ENCODE peak calls at places on chromosomes 12 and 14, in ten cellular contexts. K is HuH-7.5, V is NCI-H510A treated with DMSO at 0.1 percent for 48 hours, R is kidney tubule cell, J is G401, U is GDM1, W is HS-5, L is brain pericyte, I is HT1080, P is GM12865. D is an unnamed sample.

GRCh38 chr12:124453419-124454351 is 113.7 kb downstream of the NCOR2 start:
- DNase-seq in K (no peak), V (no peak), R (peak), J (peak), U (peak), W (peak), L (no peak), I (peak), P (peak), D (no peak)

GRCh38 chr12:171743-172705 is 41.9 kb downstream of the SLC6A12 start:
- DNase-seq in K (no peak), V (no peak), R (no peak), J (no peak), U (no peak), W (no peak), L (no peak), I (no peak), P (no peak), D (no peak)

GRCh38 chr12:53973093-53974042 is at the start of gene HOXC11:
- DNase-seq in K (no peak), V (no peak), R (peak), J (no peak), U (no peak), W (no peak), L (no peak), I (no peak), P (no peak), D (peak)

GRCh38 chr12:3123729-3124128 is 46.5 kb downstream of the TSPAN9 start:
- DNase-seq in K (no peak), V (no peak), R (peak), J (no peak), U (no peak), W (no peak), L (no peak), I (peak), P (no peak), D (no peak)

GRCh38 chr14:106831322-106831720 is 1304.9 kb downstream of the TMEM121 start:
- DNase-seq in K (no peak), V (no peak), R (peak), J (no peak), U (no peak), W (no peak), L (no peak), I (peak), P (peak), D (no peak)

GRCh38 chr14:50038398-50039119 is 77.8 kb downstream of the VCPKMT start:
- DNase-seq in K (no peak), V (no peak), R (peak), J (no peak), U (peak), W (peak), L (no peak), I (peak), P (peak), D (no peak)

GRCh38 chr12:129241852-129242251 is 388.6 kb downstream of the GLT1D1 start:
- DNase-seq in K (no peak), V (no peak), R (no peak), J (no peak), U (no peak), W (no peak), L (no peak), I (no peak), P (no peak), D (no peak)

GRCh38 chr14:22922294-22922693 is 3.3 kb upstream of the RBM23 start:
- DNase-seq in K (no peak), V (no peak), R (no peak), J (no peak), U (no peak), W (no peak), L (no peak), I (no peak), P (no peak), D (no peak)

GRCh38 chr12:51413791-51414190 is 10.8 kb upstream of the SLC4A8 start:
- DNase-seq in K (no peak), V (no peak), R (no peak), J (no peak), U (no peak), W (no peak), L (no peak), I (no peak), P (no peak), D (no peak)

GRCh38 chr12:71092290-71092689 is 65.5 kb downstream of the TSPAN8 start:
- DNase-seq in K (no peak), V (no peak), R (peak), J (no peak), U (no peak), W (no peak), L (no peak), I (peak), P (no peak), D (no peak)

GRCh38 chr14:64816221-64816783 is 63.4 kb downstream of the SPTB start:
- DNase-seq in K (no peak), V (no peak), R (no peak), J (no peak), U (no peak), W (no peak), L (no peak), I (no peak), P (no peak), D (no peak)

GRCh38 chr14:24179294-24179960 is 7.5 kb downstream of the REC8 start:
- DNase-seq in K (no peak), V (no peak), R (no peak), J (no peak), U (no peak), W (no peak), L (no peak), I (no peak), P (no peak), D (no peak)

GRCh38 chr14:64910847-64911495 is 3.3 kb upstream of the CHURC1 start:
- DNase-seq in K (no peak), V (peak), R (peak), J (peak), U (no peak), W (peak), L (no peak), I (peak), P (peak), D (peak)

GRCh38 chr14:49857427-49858003 is 4.9 kb upstream of the NEMF start:
- DNase-seq in K (no peak), V (no peak), R (no peak), J (no peak), U (no peak), W (no peak), L (no peak), I (no peak), P (peak), D (no peak)

GRCh38 chr14:103101964-103102688 is 7.6 kb downstream of the EXOC3L4 start:
- DNase-seq in K (no peak), V (no peak), R (no peak), J (no peak), U (no peak), W (no peak), L (no peak), I (no peak), P (no peak), D (no peak)

GRCh38 chr12:15770581-15770980 is 18.6 kb downstream of the EPS8 start:
- DNase-seq in K (no peak), V (no peak), R (no peak), J (no peak), U (no peak), W (no peak), L (no peak), I (no peak), P (no peak), D (no peak)

GRCh38 chr12:113910751-113911272 is 55.3 kb downstream of the RBM19 start:
- DNase-seq in K (no peak), V (no peak), R (no peak), J (no peak), U (no peak), W (no peak), L (no peak), I (no peak), P (no peak), D (peak)

GRCh38 chr14:80809663-80810062 is 131.9 kb downstream of the CEP128 start:
- DNase-seq in K (no peak), V (no peak), R (no peak), J (no peak), U (no peak), W (no peak), L (no peak), I (no peak), P (peak), D (no peak)

GRCh38 chr14:103840016-103840415 is 7.4 kb downstream of the PPP1R13B start:
- DNase-seq in K (no peak), V (no peak), R (no peak), J (no peak), U (no peak), W (no peak), L (no peak), I (no peak), P (no peak), D (no peak)

GRCh38 chr12:77630341-77630740 is 200.4 kb upstream of the NAV3 start:
- DNase-seq in K (no peak), V (no peak), R (no peak), J (no peak), U (no peak), W (no peak), L (no peak), I (no peak), P (no peak), D (no peak)

GRCh38 chr14:74647834-74648361 is 35.9 kb upstream of the LTBP2 start:
- DNase-seq in K (no peak), V (peak), R (peak), J (peak), U (no peak), W (no peak), L (no peak), I (no peak), P (no peak), D (peak)